ENCODE peak calls at places on chromosomes 3 and 15, in eight cellular contexts. One of them, this sample, is unnamed.

GRCh38 chr3:194532591-194532990 is 45.8 kb upstream of the ATP13A3 start:
- DNase-seq in Peyer's patch: no peak
- DNase-seq in cardiac muscle cell: no peak
- DNase-seq in heart left ventricle: no peak
- DNase-seq in fibroblast of the aortic adventitia: no peak
- DNase-seq in endothelial cell: no peak
- DNase-seq in kidney epithelial cell: no peak
- DNase-seq in AG10803: peak; percentile 38
- DNase-seq in this sample: no peak

GRCh38 chr3:186783731-186784515 is 546 bp downstream of the EIF4A2 start:
- DNase-seq in Peyer's patch: peak; percentile 91
- DNase-seq in heart left ventricle: peak; percentile 89
- DNase-seq in fibroblast of the aortic adventitia: peak; percentile 81
- DNase-seq in cardiac muscle cell: peak; percentile 86
- DNase-seq in endothelial cell: peak; percentile 82
- DNase-seq in AG10803: peak; percentile 77
- DNase-seq in kidney epithelial cell: no peak
- DNase-seq in this sample: no peak

GRCh38 chr3:195207731-195208130 is 63.2 kb downstream of the XXYLT1 start:
- DNase-seq in endothelial cell: no peak
- DNase-seq in heart left ventricle: no peak
- DNase-seq in cardiac muscle cell: no peak
- DNase-seq in AG10803: peak; percentile 54
- DNase-seq in kidney epithelial cell: no peak
- DNase-seq in Peyer's patch: no peak
- DNase-seq in fibroblast of the aortic adventitia: peak; percentile 43
- DNase-seq in this sample: no peak

GRCh38 chr3:62559831-62560445 is 186.6 kb upstream of the FEZF2 start:
- DNase-seq in heart left ventricle: no peak
- DNase-seq in Peyer's patch: no peak
- DNase-seq in AG10803: peak; percentile 59
- DNase-seq in fibroblast of the aortic adventitia: peak; percentile 75
- DNase-seq in cardiac muscle cell: peak; percentile 10
- DNase-seq in kidney epithelial cell: no peak
- DNase-seq in endothelial cell: no peak
- DNase-seq in this sample: no peak

GRCh38 chr3:143416229-143416628 is 296.7 kb downstream of the CHST2 start:
- DNase-seq in heart left ventricle: no peak
- DNase-seq in fibroblast of the aortic adventitia: no peak
- DNase-seq in kidney epithelial cell: no peak
- DNase-seq in cardiac muscle cell: no peak
- DNase-seq in Peyer's patch: no peak
- DNase-seq in AG10803: no peak
- DNase-seq in endothelial cell: no peak
- DNase-seq in this sample: no peak

GRCh38 chr3:122299872-122300460 is 25.1 kb upstream of the CSTA start:
- DNase-seq in endothelial cell: peak; percentile 17
- DNase-seq in heart left ventricle: no peak
- DNase-seq in AG10803: no peak
- DNase-seq in fibroblast of the aortic adventitia: no peak
- DNase-seq in cardiac muscle cell: no peak
- DNase-seq in kidney epithelial cell: no peak
- DNase-seq in Peyer's patch: no peak
- DNase-seq in this sample: no peak

GRCh38 chr15:50077655-50078054 is 41.4 kb downstream of the ATP8B4 start:
- DNase-seq in heart left ventricle: no peak
- DNase-seq in AG10803: no peak
- DNase-seq in endothelial cell: no peak
- DNase-seq in Peyer's patch: no peak
- DNase-seq in fibroblast of the aortic adventitia: no peak
- DNase-seq in kidney epithelial cell: no peak
- DNase-seq in cardiac muscle cell: no peak
- DNase-seq in this sample: no peak

GRCh38 chr3:87199621-87200020 is 27.5 kb upstream of the CHMP2B start:
- DNase-seq in cardiac muscle cell: no peak
- DNase-seq in endothelial cell: no peak
- DNase-seq in AG10803: no peak
- DNase-seq in Peyer's patch: no peak
- DNase-seq in heart left ventricle: no peak
- DNase-seq in kidney epithelial cell: no peak
- DNase-seq in fibroblast of the aortic adventitia: no peak
- DNase-seq in this sample: no peak

GRCh38 chr3:180590396-180590795 is 11.6 kb upstream of the TTC14 start:
- DNase-seq in endothelial cell: no peak
- DNase-seq in fibroblast of the aortic adventitia: no peak
- DNase-seq in heart left ventricle: no peak
- DNase-seq in AG10803: no peak
- DNase-seq in Peyer's patch: no peak
- DNase-seq in kidney epithelial cell: no peak
- DNase-seq in cardiac muscle cell: no peak
- DNase-seq in this sample: no peak

GRCh38 chr3:172167892-172168648 is 128.7 kb downstream of the FNDC3B start:
- DNase-seq in AG10803: no peak
- DNase-seq in endothelial cell: no peak
- DNase-seq in kidney epithelial cell: no peak
- DNase-seq in cardiac muscle cell: no peak
- DNase-seq in fibroblast of the aortic adventitia: peak; percentile 40
- DNase-seq in heart left ventricle: no peak
- DNase-seq in Peyer's patch: no peak
- DNase-seq in this sample: no peak

GRCh38 chr15:20348900-20349773 is 192.5 kb downstream of the GOLGA6L6 start:
- DNase-seq in fibroblast of the aortic adventitia: no peak
- DNase-seq in heart left ventricle: no peak
- DNase-seq in Peyer's patch: peak; percentile 42
- DNase-seq in cardiac muscle cell: no peak
- DNase-seq in AG10803: no peak
- DNase-seq in endothelial cell: no peak
- DNase-seq in kidney epithelial cell: no peak
- DNase-seq in this sample: no peak

GRCh38 chr15:74889390-74889881 is 406 bp upstream of the MPI start:
- DNase-seq in fibroblast of the aortic adventitia: peak; percentile 37
- DNase-seq in endothelial cell: peak; percentile 39
- DNase-seq in heart left ventricle: peak; percentile 63
- DNase-seq in cardiac muscle cell: peak; percentile 45
- DNase-seq in AG10803: no peak
- DNase-seq in kidney epithelial cell: no peak
- DNase-seq in Peyer's patch: peak; percentile 61
- DNase-seq in this sample: no peak

GRCh38 chr15:77959094-77959879 is 118.2 kb downstream of the TBC1D2B start:
- DNase-seq in Peyer's patch: peak; percentile 90
- DNase-seq in fibroblast of the aortic adventitia: peak; percentile 61
- DNase-seq in endothelial cell: peak; percentile 86
- DNase-seq in kidney epithelial cell: no peak
- DNase-seq in heart left ventricle: peak; percentile 77
- DNase-seq in AG10803: peak; percentile 43
- DNase-seq in cardiac muscle cell: peak; percentile 79
- DNase-seq in this sample: no peak

GRCh38 chr15:40232625-40233070 is 6.2 kb upstream of the PAK6 start:
- DNase-seq in AG10803: no peak
- DNase-seq in Peyer's patch: no peak
- DNase-seq in fibroblast of the aortic adventitia: peak; percentile 46
- DNase-seq in heart left ventricle: no peak
- DNase-seq in kidney epithelial cell: no peak
- DNase-seq in endothelial cell: no peak
- DNase-seq in cardiac muscle cell: no peak
- DNase-seq in this sample: no peak

GRCh38 chr3:143433787-143434378 is 314.3 kb downstream of the CHST2 start:
- DNase-seq in kidney epithelial cell: no peak
- DNase-seq in heart left ventricle: no peak
- DNase-seq in AG10803: no peak
- DNase-seq in fibroblast of the aortic adventitia: no peak
- DNase-seq in endothelial cell: no peak
- DNase-seq in Peyer's patch: no peak
- DNase-seq in cardiac muscle cell: no peak
- DNase-seq in this sample: no peak

GRCh38 chr3:71163216-71163918 is 420.2 kb downstream of the FOXP1 start:
- DNase-seq in AG10803: peak; percentile 44
- DNase-seq in endothelial cell: no peak
- DNase-seq in Peyer's patch: no peak
- DNase-seq in heart left ventricle: no peak
- DNase-seq in kidney epithelial cell: no peak
- DNase-seq in fibroblast of the aortic adventitia: peak; percentile 60
- DNase-seq in cardiac muscle cell: no peak
- DNase-seq in this sample: no peak

GRCh38 chr15:100483370-100483769 is 45.4 kb downstream of the CERS3 start:
- DNase-seq in AG10803: no peak
- DNase-seq in endothelial cell: no peak
- DNase-seq in fibroblast of the aortic adventitia: no peak
- DNase-seq in cardiac muscle cell: no peak
- DNase-seq in Peyer's patch: no peak
- DNase-seq in kidney epithelial cell: no peak
- DNase-seq in heart left ventricle: no peak
- DNase-seq in this sample: no peak

GRCh38 chr3:29453278-29453961 is 172.5 kb downstream of the RBMS3 start:
- DNase-seq in AG10803: no peak
- DNase-seq in Peyer's patch: no peak
- DNase-seq in cardiac muscle cell: no peak
- DNase-seq in endothelial cell: no peak
- DNase-seq in heart left ventricle: no peak
- DNase-seq in kidney epithelial cell: no peak
- DNase-seq in fibroblast of the aortic adventitia: peak; percentile 20
- DNase-seq in this sample: no peak

DNA sequence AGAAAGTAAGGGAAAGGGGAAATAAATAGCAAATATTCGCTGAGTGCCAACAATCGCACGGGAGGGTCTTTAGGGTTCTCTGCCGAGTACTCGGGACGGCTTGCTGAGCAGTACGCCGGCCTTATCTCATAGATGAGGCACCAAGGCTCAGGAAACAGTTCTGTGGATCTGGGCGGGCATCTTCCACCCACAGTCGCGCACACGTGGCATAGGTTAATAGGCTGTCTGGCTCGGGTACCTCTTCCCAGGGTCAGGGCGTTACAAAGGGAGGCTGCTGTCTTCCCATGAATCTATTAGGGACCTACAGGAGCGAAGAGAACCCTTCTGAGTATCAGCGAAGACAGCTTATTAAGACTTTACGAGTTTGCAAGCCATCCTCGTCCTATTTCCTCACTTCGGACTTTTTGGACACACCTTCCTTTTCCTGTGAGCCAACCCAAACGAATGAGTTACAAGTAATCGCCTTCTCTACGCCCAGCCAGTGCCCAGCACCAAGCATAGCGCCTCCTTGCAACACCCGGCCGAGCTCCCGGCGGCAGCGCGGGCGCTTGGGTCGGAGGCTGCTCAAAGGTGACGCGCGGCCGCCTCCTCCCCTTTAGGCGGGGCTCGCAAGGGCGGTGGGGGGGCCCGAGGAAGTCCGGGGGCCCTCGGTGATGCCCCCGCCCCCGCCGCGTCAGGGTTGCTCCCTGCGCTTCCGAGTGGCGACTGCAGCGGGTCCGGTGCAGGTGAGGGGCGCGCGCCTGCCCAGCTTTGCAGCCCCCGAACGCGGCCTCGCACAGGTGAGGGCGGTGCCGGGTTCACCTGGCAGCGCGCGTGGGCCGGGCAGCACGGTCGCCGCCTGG is at the start of gene MCTP2:
- DNase-seq in kidney epithelial cell: peak; percentile 68
- DNase-seq in endothelial cell: peak; percentile 57
- DNase-seq in cardiac muscle cell: peak; percentile 74
- DNase-seq in fibroblast of the aortic adventitia: peak; percentile 37
- DNase-seq in Peyer's patch: peak; percentile 93
- DNase-seq in AG10803: peak; percentile 66
- DNase-seq in heart left ventricle: peak; percentile 70
- DNase-seq in this sample: peak; percentile 50
- TF ChIP-seq CTCF in kidney epithelial cell: peak; percentile 28
- TF ChIP-seq CTCF in endothelial cell: no peak
- TF ChIP-seq CTCF in cardiac muscle cell: peak; percentile 9
- TF ChIP-seq CTCF in fibroblast of the aortic adventitia: no peak
- TF ChIP-seq CTCF in Peyer's patch: no peak
- TF ChIP-seq CTCF in AG10803: peak; percentile 17
- TF ChIP-seq CTCF in heart left ventricle: no peak
- TF ChIP-seq CTCF in this sample: peak; percentile 36

DNA sequence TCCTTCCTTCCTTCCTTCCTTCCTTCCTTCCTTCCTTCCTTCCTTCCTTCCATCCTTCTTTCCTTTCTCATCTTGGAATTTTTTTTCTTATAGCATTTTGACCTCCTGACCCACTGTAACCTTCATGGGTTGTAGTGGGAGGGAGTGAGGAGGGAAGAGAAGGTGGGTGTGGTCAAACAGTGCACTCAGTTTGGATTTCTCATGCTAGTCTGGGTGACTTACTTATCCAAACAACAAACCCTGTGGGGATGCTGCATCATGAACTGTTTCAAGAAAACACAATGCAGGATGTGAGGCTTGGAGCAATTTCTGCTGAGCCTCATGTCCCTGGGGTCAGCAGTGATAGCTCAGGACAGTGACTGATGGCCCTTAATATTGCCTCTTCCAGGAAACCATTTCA is 61.0 kb downstream of the ADAMTSL3 start:
- DNase-seq in endothelial cell: no peak
- DNase-seq in Peyer's patch: no peak
- DNase-seq in heart left ventricle: no peak
- DNase-seq in AG10803: no peak
- DNase-seq in cardiac muscle cell: no peak
- DNase-seq in fibroblast of the aortic adventitia: no peak
- DNase-seq in kidney epithelial cell: no peak
- DNase-seq in this sample: no peak
- TF ChIP-seq CTCF in endothelial cell: no peak
- TF ChIP-seq CTCF in Peyer's patch: no peak
- TF ChIP-seq CTCF in heart left ventricle: no peak
- TF ChIP-seq CTCF in AG10803: no peak
- TF ChIP-seq CTCF in cardiac muscle cell: no peak
- TF ChIP-seq CTCF in fibroblast of the aortic adventitia: no peak
- TF ChIP-seq CTCF in kidney epithelial cell: no peak
- TF ChIP-seq CTCF in this sample: no peak

GRCh38 chr3:130841357-130841756 is 52.5 kb upstream of the ATP2C1 start:
- DNase-seq in endothelial cell: no peak
- DNase-seq in Peyer's patch: no peak
- DNase-seq in AG10803: no peak
- DNase-seq in kidney epithelial cell: no peak
- DNase-seq in fibroblast of the aortic adventitia: no peak
- DNase-seq in cardiac muscle cell: no peak
- DNase-seq in heart left ventricle: no peak
- DNase-seq in this sample: no peak
- TF ChIP-seq CTCF in endothelial cell: no peak
- TF ChIP-seq CTCF in Peyer's patch: no peak
- TF ChIP-seq CTCF in AG10803: no peak
- TF ChIP-seq CTCF in kidney epithelial cell: no peak
- TF ChIP-seq CTCF in fibroblast of the aortic adventitia: no peak
- TF ChIP-seq CTCF in cardiac muscle cell: no peak
- TF ChIP-seq CTCF in heart left ventricle: no peak
- TF ChIP-seq CTCF in this sample: no peak

GRCh38 chr15:63368503-63368902 is 13.1 kb downstream of the CA12 start:
- DNase-seq in Peyer's patch: no peak
- DNase-seq in cardiac muscle cell: no peak
- DNase-seq in fibroblast of the aortic adventitia: no peak
- DNase-seq in heart left ventricle: no peak
- DNase-seq in AG10803: no peak
- DNase-seq in kidney epithelial cell: no peak
- DNase-seq in endothelial cell: no peak
- DNase-seq in this sample: no peak
- TF ChIP-seq CTCF in Peyer's patch: no peak
- TF ChIP-seq CTCF in cardiac muscle cell: no peak
- TF ChIP-seq CTCF in fibroblast of the aortic adventitia: no peak
- TF ChIP-seq CTCF in heart left ventricle: no peak
- TF ChIP-seq CTCF in AG10803: no peak
- TF ChIP-seq CTCF in kidney epithelial cell: no peak
- TF ChIP-seq CTCF in endothelial cell: no peak
- TF ChIP-seq CTCF in this sample: no peak

This sample was measured in AG04449.